ENCODE peak calls at places on chromosomes 5 and 9, in four cellular contexts. D is GM12878, H is mesendoderm, I is endothelial cell of umbilical vein. M is an unnamed sample.

GRCh38 chr5:53151713-53152458 is 42.3 kb upstream of the MOCS2 start:
- DNase-seq in D (no peak), H (peak), I (peak), M (no peak)

GRCh38 chr9:114011313-114011712 is 66.8 kb downstream of the AMBP start:
- DNase-seq in D (no peak), H (no peak), I (no peak), M (peak)

GRCh38 chr9:117645245-117645636 is 59.0 kb upstream of the TLR4 start:
- DNase-seq in D (no peak), H (no peak), I (no peak), M (no peak)

GRCh38 chr5:33565304-33565703 is 124.5 kb downstream of the TARS1 start:
- DNase-seq in D (no peak), H (no peak), I (no peak), M (no peak)

GRCh38 chr5:74576941-74577456 is 63.5 kb downstream of the ENC1 start:
- DNase-seq in D (peak), H (peak), I (peak), M (no peak)

GRCh38 chr9:33124716-33125378 is 42.3 kb downstream of the B4GALT1 start:
- DNase-seq in D (no peak), H (no peak), I (no peak), M (no peak)

GRCh38 chr9:77403244-77403643 is 225.9 kb downstream of the VPS13A start:
- DNase-seq in D (no peak), H (no peak), I (no peak), M (no peak)

GRCh38 chr9:18791074-18791473 is 241.9 kb downstream of the SAXO1 start:
- DNase-seq in D (no peak), H (peak), I (no peak), M (no peak)

GRCh38 chr9:136296434-136297015 is 7.4 kb downstream of the CCDC187 start:
- DNase-seq in D (no peak), H (no peak), I (no peak), M (peak)

GRCh38 chr5:83035373-83036170 is 41.6 kb downstream of the TMEM167A start:
- DNase-seq in D (no peak), H (no peak), I (no peak), M (no peak)

GRCh38 chr5:78361226-78361993 is 993 bp downstream of the SCAMP1 start:
- DNase-seq in D (no peak), H (peak), I (peak), M (peak)

GRCh38 chr9:137067860-137068538 is 2.4 kb downstream of the SAPCD2 start:
- DNase-seq in D (no peak), H (peak), I (peak), M (peak)

GRCh38 chr5:10691826-10692785 is 68.9 kb downstream of the DAP start:
- DNase-seq in D (no peak), H (peak), I (no peak), M (no peak)

GRCh38 chr5:61342066-61342465 is 10.0 kb downstream of the ZSWIM6 start:
- DNase-seq in D (no peak), H (peak), I (peak), M (no peak)

GRCh38 chr9:81892440-81892839 is 35.8 kb upstream of the SPATA31D4 start:
- DNase-seq in D (no peak), H (no peak), I (no peak), M (no peak)

DNA sequence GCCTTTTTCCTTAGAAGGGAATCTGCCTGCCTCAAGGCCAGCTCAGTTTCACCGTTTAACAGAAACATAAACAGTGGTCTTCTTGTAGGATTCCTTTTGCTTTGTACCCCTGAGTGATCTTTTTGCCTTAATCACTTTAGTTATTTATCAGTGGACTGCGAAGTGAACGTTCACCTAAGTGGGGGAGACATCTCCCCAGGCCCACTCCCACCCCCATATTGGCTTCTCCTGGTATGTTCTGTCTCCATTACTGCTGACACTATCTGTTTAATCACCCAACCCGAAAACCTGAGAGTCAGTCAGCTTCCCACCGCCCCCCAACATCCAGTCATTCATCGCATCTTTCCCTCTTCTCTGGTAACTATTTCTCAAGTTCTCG is 1.4 kb downstream of the SKP2 start:
- DNase-seq in D (no peak), H (no peak), I (no peak), M (no peak)
- H3K4me3 ChIP-seq in D (peak), H (no peak), I (no peak), M (no peak)

DNA sequence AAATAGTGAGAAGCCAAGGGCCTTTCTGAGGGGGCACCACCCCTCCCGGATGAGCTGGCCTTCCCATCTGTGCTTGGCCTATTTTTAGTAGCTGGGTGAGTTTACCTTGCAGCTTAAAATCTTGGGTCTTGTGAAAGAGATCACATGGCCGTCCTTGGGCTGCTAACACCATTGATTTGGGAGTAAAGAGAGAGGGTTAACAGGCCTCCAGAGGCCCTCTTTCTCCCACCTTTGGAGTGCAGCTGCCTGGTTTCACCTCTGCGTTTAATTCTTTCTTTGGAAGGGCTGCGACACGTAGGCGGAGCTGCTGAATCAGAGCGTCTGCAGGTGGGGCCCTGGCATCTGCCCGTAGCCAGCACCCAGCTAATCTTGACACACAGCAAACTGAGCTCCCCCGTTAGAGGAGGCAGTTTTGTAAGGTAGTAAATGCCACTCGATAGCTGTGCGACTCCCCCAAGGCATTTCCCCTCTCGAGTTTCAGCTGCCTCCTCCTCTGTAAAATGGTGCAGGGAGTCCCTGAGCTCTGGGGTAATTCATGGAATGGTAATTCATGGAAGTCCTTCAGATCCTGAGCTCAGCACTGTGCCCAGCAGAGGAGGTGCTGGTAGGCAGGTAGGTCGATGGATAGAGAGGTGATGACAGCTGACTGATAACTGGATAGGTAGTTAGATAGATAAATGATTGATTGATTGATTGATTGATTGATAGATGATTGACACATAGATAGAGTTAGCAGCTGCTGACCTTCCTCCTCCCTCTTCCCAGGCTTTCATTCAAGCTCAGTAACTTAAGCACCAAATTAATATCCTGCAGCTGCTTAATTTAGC is 13.0 kb downstream of the OLFM1 start:
- DNase-seq in D (no peak), H (no peak), I (no peak), M (no peak)
- H3K9ac ChIP-seq in D (no peak), H (no peak), I (no peak), M (no peak)

DNA sequence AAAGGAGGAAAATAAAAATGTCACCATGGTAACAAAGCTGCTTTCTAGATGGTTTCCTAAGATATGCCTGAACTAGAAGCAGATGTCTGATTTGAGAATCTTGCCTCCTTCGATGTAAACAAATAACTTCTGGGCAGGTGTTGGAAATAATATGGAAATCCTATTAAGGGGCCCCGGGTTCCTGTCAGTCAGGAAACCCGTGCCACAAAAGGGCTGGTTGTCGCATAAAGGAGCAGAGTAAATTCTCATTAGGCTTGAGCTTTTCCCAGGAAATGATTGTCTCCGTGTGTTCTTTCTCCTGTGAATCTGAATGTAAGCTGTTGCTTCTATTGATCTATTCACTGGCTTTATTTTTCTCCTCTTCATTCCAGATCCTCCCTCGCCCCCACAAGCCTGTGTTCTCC is 90.8 kb downstream of the TLE4 start:
- DNase-seq in D (no peak), H (peak), I (peak), M (no peak)
- H3K4me3 ChIP-seq in D (no peak), H (no peak), I (no peak), M (no peak)

DNA sequence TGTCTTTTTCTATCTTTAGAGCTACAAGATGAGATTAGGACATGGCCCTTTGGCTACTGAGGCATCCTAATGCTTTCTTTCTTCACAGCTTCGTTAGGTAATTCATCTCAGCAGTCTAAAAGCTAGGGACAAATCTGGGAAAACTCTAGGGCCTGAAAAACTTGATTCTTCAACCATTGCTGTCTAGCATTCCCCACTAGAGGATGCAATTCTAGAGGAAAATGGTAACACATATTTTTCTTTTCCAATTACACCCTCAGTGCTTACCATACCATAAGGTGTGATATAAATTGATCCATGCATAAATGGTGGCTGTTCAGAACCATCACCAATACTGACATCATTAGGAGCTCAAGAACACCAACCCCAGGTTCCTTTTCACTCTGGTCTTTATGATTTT is 525.8 kb upstream of the TRPC7 start:
- DNase-seq in D (no peak), H (no peak), I (no peak), M (no peak)
- H3K9ac ChIP-seq in D (no peak), H (no peak), I (no peak), M (no peak)

DNA sequence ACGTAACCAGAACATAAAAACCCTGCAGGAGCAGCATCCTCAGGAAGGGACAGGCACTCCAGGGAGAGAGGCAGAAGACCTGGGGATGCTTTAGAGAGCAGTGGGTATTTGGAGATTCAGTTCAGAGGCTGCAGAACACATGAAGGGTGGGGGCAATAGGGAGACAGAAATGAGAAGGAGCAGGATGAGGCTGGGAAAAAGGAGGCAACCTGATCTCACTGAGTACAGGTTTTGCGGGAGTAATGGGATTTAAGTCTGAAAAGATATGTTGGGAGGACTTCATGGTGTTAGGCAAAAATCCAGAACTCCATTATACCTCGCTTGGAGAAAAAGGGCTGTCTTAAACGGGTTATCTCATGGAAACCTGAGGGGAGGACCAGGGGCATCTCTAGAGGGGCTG is 41.3 kb upstream of the GARNL3 start:
- DNase-seq in D (no peak), H (no peak), I (no peak), M (no peak)
- H3K4me3 ChIP-seq in D (no peak), H (no peak), I (no peak), M (no peak)

M was measured in kidney.